ENCODE peak calls at places on chromosomes 6 and 20, in ten cellular contexts. One of them, this sample, is unnamed.
A peak's percentile ranks its signal among the peaks of the same experiment; 100 is the strongest.

GRCh38 chr6:137173501-137173900 is at the start of gene IL22RA2:
- DNase-seq in left cardiac atrium: no peak
- DNase-seq in GM10248: no peak
- DNase-seq in PC-3: no peak
- DNase-seq in brain microvascular endothelial cell: no peak
- DNase-seq in activated B cell treated with CpG ODN at 0.5 μM for 24 hours: no peak
- DNase-seq in glutamatergic neuron: no peak
- DNase-seq in dorsolateral prefrontal cortex: no peak
- DNase-seq in spleen: no peak
- DNase-seq in cardiac fibroblast: no peak
- DNase-seq in this sample: no peak

GRCh38 chr6:4567141-4567540 is 209.1 kb upstream of the CDYL start:
- DNase-seq in left cardiac atrium: no peak
- DNase-seq in GM10248: no peak
- DNase-seq in PC-3: peak; percentile 60
- DNase-seq in brain microvascular endothelial cell: peak; percentile 25
- DNase-seq in activated B cell treated with CpG ODN at 0.5 μM for 24 hours: no peak
- DNase-seq in glutamatergic neuron: no peak
- DNase-seq in dorsolateral prefrontal cortex: no peak
- DNase-seq in spleen: no peak
- DNase-seq in cardiac fibroblast: peak; percentile 73
- DNase-seq in this sample: no peak

GRCh38 chr20:13515796-13516533 is 122.8 kb downstream of the TASP1 start:
- DNase-seq in left cardiac atrium: no peak
- DNase-seq in GM10248: no peak
- DNase-seq in PC-3: no peak
- DNase-seq in brain microvascular endothelial cell: no peak
- DNase-seq in activated B cell treated with CpG ODN at 0.5 μM for 24 hours: no peak
- DNase-seq in glutamatergic neuron: no peak
- DNase-seq in dorsolateral prefrontal cortex: no peak
- DNase-seq in spleen: no peak
- DNase-seq in cardiac fibroblast: no peak
- DNase-seq in this sample: no peak

GRCh38 chr20:9392892-9393857 is 121.2 kb upstream of the LAMP5 start:
- DNase-seq in left cardiac atrium: peak; percentile 68
- DNase-seq in GM10248: peak; percentile 36
- DNase-seq in PC-3: peak; percentile 82
- DNase-seq in brain microvascular endothelial cell: peak; percentile 71
- DNase-seq in activated B cell treated with CpG ODN at 0.5 μM for 24 hours: no peak
- DNase-seq in glutamatergic neuron: peak; percentile 75
- DNase-seq in dorsolateral prefrontal cortex: peak; percentile 67
- DNase-seq in spleen: no peak
- DNase-seq in cardiac fibroblast: peak; percentile 72
- DNase-seq in this sample: peak; percentile 38

GRCh38 chr20:39853664-39854063 is 835.4 kb downstream of the MAFB start:
- DNase-seq in left cardiac atrium: no peak
- DNase-seq in GM10248: peak; percentile 42
- DNase-seq in PC-3: no peak
- DNase-seq in brain microvascular endothelial cell: peak; percentile 58
- DNase-seq in activated B cell treated with CpG ODN at 0.5 μM for 24 hours: no peak
- DNase-seq in glutamatergic neuron: peak; percentile 29
- DNase-seq in dorsolateral prefrontal cortex: no peak
- DNase-seq in spleen: no peak
- DNase-seq in cardiac fibroblast: peak; percentile 64
- DNase-seq in this sample: no peak

GRCh38 chr20:9978395-9979004 is 56.3 kb upstream of the ANKEF1 start:
- DNase-seq in left cardiac atrium: no peak
- DNase-seq in GM10248: peak; percentile 50
- DNase-seq in PC-3: peak; percentile 92
- DNase-seq in brain microvascular endothelial cell: peak; percentile 82
- DNase-seq in activated B cell treated with CpG ODN at 0.5 μM for 24 hours: no peak
- DNase-seq in glutamatergic neuron: no peak
- DNase-seq in dorsolateral prefrontal cortex: no peak
- DNase-seq in spleen: no peak
- DNase-seq in cardiac fibroblast: peak; percentile 93
- DNase-seq in this sample: peak; percentile 52

GRCh38 chr6:161153725-161154124 is 120.1 kb downstream of the AGPAT4 start:
- DNase-seq in left cardiac atrium: no peak
- DNase-seq in GM10248: no peak
- DNase-seq in PC-3: no peak
- DNase-seq in brain microvascular endothelial cell: no peak
- DNase-seq in activated B cell treated with CpG ODN at 0.5 μM for 24 hours: no peak
- DNase-seq in glutamatergic neuron: no peak
- DNase-seq in dorsolateral prefrontal cortex: no peak
- DNase-seq in spleen: no peak
- DNase-seq in cardiac fibroblast: no peak
- DNase-seq in this sample: no peak

GRCh38 chr20:18705490-18705889 is 108.1 kb upstream of the SCP2D1 start:
- DNase-seq in left cardiac atrium: no peak
- DNase-seq in GM10248: no peak
- DNase-seq in PC-3: no peak
- DNase-seq in brain microvascular endothelial cell: peak; percentile 93
- DNase-seq in activated B cell treated with CpG ODN at 0.5 μM for 24 hours: no peak
- DNase-seq in glutamatergic neuron: no peak
- DNase-seq in dorsolateral prefrontal cortex: no peak
- DNase-seq in spleen: no peak
- DNase-seq in cardiac fibroblast: peak; percentile 92
- DNase-seq in this sample: no peak

GRCh38 chr20:6533828-6534388 is 233.6 kb upstream of the BMP2 start:
- DNase-seq in left cardiac atrium: no peak
- DNase-seq in GM10248: no peak
- DNase-seq in PC-3: peak; percentile 35
- DNase-seq in brain microvascular endothelial cell: peak; percentile 89
- DNase-seq in activated B cell treated with CpG ODN at 0.5 μM for 24 hours: no peak
- DNase-seq in glutamatergic neuron: no peak
- DNase-seq in dorsolateral prefrontal cortex: no peak
- DNase-seq in spleen: no peak
- DNase-seq in cardiac fibroblast: peak; percentile 78
- DNase-seq in this sample: no peak

GRCh38 chr6:88629838-88630462 is 333.5 kb downstream of the RNGTT start:
- DNase-seq in left cardiac atrium: no peak
- DNase-seq in GM10248: no peak
- DNase-seq in PC-3: no peak
- DNase-seq in brain microvascular endothelial cell: peak; percentile 2
- DNase-seq in activated B cell treated with CpG ODN at 0.5 μM for 24 hours: no peak
- DNase-seq in glutamatergic neuron: no peak
- DNase-seq in dorsolateral prefrontal cortex: no peak
- DNase-seq in spleen: no peak
- DNase-seq in cardiac fibroblast: no peak
- DNase-seq in this sample: no peak

GRCh38 chr6:2791124-2792050 is 26.2 kb downstream of the WRNIP1 start:
- DNase-seq in left cardiac atrium: peak; percentile 72
- DNase-seq in GM10248: peak; percentile 73
- DNase-seq in PC-3: peak; percentile 93
- DNase-seq in brain microvascular endothelial cell: peak; percentile 94
- DNase-seq in activated B cell treated with CpG ODN at 0.5 μM for 24 hours: no peak
- DNase-seq in glutamatergic neuron: peak; percentile 62
- DNase-seq in dorsolateral prefrontal cortex: peak; percentile 62
- DNase-seq in spleen: no peak
- DNase-seq in cardiac fibroblast: peak; percentile 92
- DNase-seq in this sample: peak; percentile 61

This sample was measured in HL-60.